ENCODE peak calls at places on chromosome 5, in eight cellular contexts. N, F, H, J, I, V, D and U are unnamed samples.

GRCh38 chr5:68886814-68887213 is 207.0 kb upstream of the SLC30A5 start:
- DNase-seq in N (no peak), H (no peak), I (no peak), V (no peak), D (no peak), F (no peak), J (no peak), U (no peak)

GRCh38 chr5:103394676-103395075 is 136.1 kb downstream of the MACIR start:
- DNase-seq in H (no peak), D (no peak), V (no peak), I (no peak), J (no peak), F (no peak), N (no peak), U (no peak)

GRCh38 chr5:128665747-128666355 is 127.8 kb upstream of the FBN2 start:
- DNase-seq in F (no peak), D (no peak), H (no peak), I (no peak), N (no peak), J (no peak), V (no peak), U (no peak)

GRCh38 chr5:90902681-90903386 is 344.2 kb downstream of the ADGRV1 start:
- DNase-seq in J (no peak), D (no peak), V (no peak), H (no peak), I (no peak), N (no peak), F (no peak), U (no peak)

GRCh38 chr5:53603009-53603687 is 42.7 kb downstream of the NDUFS4 start:
- DNase-seq in N (no peak), I (no peak), H (no peak), J (no peak), F (no peak), V (no peak), D (no peak), U (no peak)

GRCh38 chr5:91266184-91266705 is 116.9 kb downstream of the ARRDC3 start:
- DNase-seq in H (peak; percentile 11), J (no peak), F (no peak), N (no peak), D (no peak), V (no peak), I (no peak), U (no peak)

GRCh38 chr5:74492230-74492629 is 148.3 kb downstream of the ENC1 start:
- DNase-seq in D (no peak), H (no peak), N (no peak), I (no peak), F (no peak), V (no peak), J (no peak), U (no peak)

GRCh38 chr5:68173007-68173406 is 42.5 kb upstream of the PIK3R1 start:
- DNase-seq in F (no peak), D (no peak), H (no peak), V (no peak), J (no peak), I (no peak), N (no peak), U (no peak)

GRCh38 chr5:57012511-57012910 is 60.6 kb upstream of the MIER3 start:
- DNase-seq in H (no peak), J (no peak), I (no peak), D (no peak), F (no peak), V (no peak), N (no peak), U (no peak)

GRCh38 chr5:140073296-140073695 is 30.2 kb upstream of the NRG2 start:
- DNase-seq in N (no peak), I (no peak), F (no peak), D (no peak), H (no peak), J (peak; percentile 0), V (no peak), U (no peak)

GRCh38 chr5:176162206-176162605 is 76.0 kb upstream of the SIMC1 start:
- DNase-seq in V (no peak), F (no peak), D (no peak), I (no peak), J (no peak), H (no peak), N (no peak), U (no peak)

GRCh38 chr5:142597546-142598337 is 88.1 kb downstream of the FGF1 start:
- DNase-seq in F (no peak), H (peak; percentile 30), D (no peak), V (peak; percentile 47), N (peak; percentile 32), I (no peak), J (no peak), U (no peak)

GRCh38 chr5:72470817-72471216 is 36.4 kb downstream of the ZNF366 start:
- DNase-seq in F (no peak), J (no peak), V (no peak), D (no peak), N (no peak), H (no peak), I (no peak), U (no peak)

GRCh38 chr5:53126514-53126913 is 17.0 kb upstream of the MOCS2 start:
- DNase-seq in I (no peak), H (no peak), F (no peak), V (no peak), J (no peak), D (no peak), N (no peak), U (no peak)

GRCh38 chr5:3251784-3252183 is 343.8 kb upstream of the IRX1 start:
- DNase-seq in H (no peak), N (no peak), D (no peak), F (no peak), V (no peak), I (no peak), J (no peak), U (no peak)

GRCh38 chr5:104111622-104112021 is 549.0 kb upstream of the NUDT12 start:
- DNase-seq in J (no peak), V (no peak), D (no peak), N (no peak), I (no peak), F (no peak), H (no peak), U (no peak)

GRCh38 chr5:80466669-80467485 is 21.0 kb upstream of the FAM151B start:
- DNase-seq in H (no peak), I (no peak), D (no peak), J (no peak), V (no peak), F (no peak), N (no peak), U (no peak)

GRCh38 chr5:95963650-95964410 is 2.2 kb upstream of the ELL2 start:
- DNase-seq in N (peak; percentile 37), H (no peak), I (no peak), F (no peak), D (no peak), V (no peak), J (no peak), U (no peak)

GRCh38 chr5:179243333-179243732 is 101.9 kb downstream of the ADAMTS2 start:
- DNase-seq in N (no peak), V (no peak), J (no peak), F (peak; percentile 64), D (no peak), H (no peak), I (no peak), U (no peak)

GRCh38 chr5:95621839-95622629 is 2.1 kb downstream of the GPR150 start:
- DNase-seq in V (no peak), F (no peak), N (peak; percentile 13), J (no peak), H (no peak), I (no peak), D (no peak), U (no peak)

GRCh38 chr5:125267636-125268248 is 521.3 kb upstream of the ZNF608 start:
- DNase-seq in I (no peak), N (no peak), D (no peak), H (no peak), F (no peak), V (no peak), J (no peak), U (no peak)

GRCh38 chr5:99169309-99169708 is 240.5 kb upstream of the CHD1 start:
- DNase-seq in D (no peak), J (peak; percentile 25), H (no peak), V (no peak), N (no peak), I (no peak), F (no peak), U (no peak)

GRCh38 chr5:59246470-59247250 is 646.9 kb downstream of the PDE4D start:
- DNase-seq in D (no peak), F (no peak), H (no peak), N (no peak), J (no peak), V (no peak), I (no peak), U (no peak)

GRCh38 chr5:42057254-42057690 is 132.2 kb downstream of the FBXO4 start:
- DNase-seq in J (peak; percentile 79), N (peak; percentile 72), D (no peak), I (peak; percentile 27), V (no peak), H (peak; percentile 34), F (peak; percentile 79), U (no peak)

GRCh38 chr5:135255461-135256178 is 143.4 kb downstream of the MACROH2A1 start:
- DNase-seq in F (no peak), H (no peak), I (no peak), D (no peak), N (no peak), V (no peak), J (no peak), U (no peak)

GRCh38 chr5:68848086-68848485 is 245.7 kb upstream of the SLC30A5 start:
- DNase-seq in V (no peak), H (no peak), J (no peak), F (no peak), I (no peak), D (no peak), N (no peak), U (no peak)

GRCh38 chr5:159609359-159609758 is 279.1 kb upstream of the IL12B start:
- DNase-seq in F (no peak), V (no peak), I (no peak), J (no peak), D (no peak), N (no peak), H (no peak), U (no peak)